ENCODE peak calls at places on chromosomes 12 and 14, in five cellular contexts. P, A, O, G and S are unnamed samples.

GRCh38 chr14:30849354-30849753 is 25.0 kb upstream of the COCH start:
- DNase-seq in A (no peak), G (no peak), P (no peak), O (no peak), S (no peak)

GRCh38 chr12:130953783-130954543 is at the start of gene ADGRD1:
- DNase-seq in A (no peak), G (peak), P (peak), O (no peak), S (no peak)

GRCh38 chr14:90871605-90872233 is 55.5 kb upstream of the TTC7B start:
- DNase-seq in O (no peak), G (no peak), P (no peak), A (no peak), S (no peak)

GRCh38 chr14:51828017-51828797 is 32.2 kb upstream of the GNG2 start:
- DNase-seq in A (no peak), P (peak), O (peak), G (no peak), S (no peak)

GRCh38 chr12:65537978-65538377 is 259.5 kb downstream of the MSRB3 start:
- DNase-seq in P (no peak), O (no peak), A (no peak), G (no peak), S (no peak)

GRCh38 chr12:116687888-116688287 is 50.0 kb downstream of the SPRING1 start:
- DNase-seq in G (no peak), A (peak), O (peak), P (no peak), S (no peak)

GRCh38 chr12:49693931-49694439 is 13.2 kb downstream of the FMNL3 start:
- DNase-seq in O (no peak), P (no peak), G (no peak), A (no peak), S (no peak)

GRCh38 chr12:107196681-107197080 is 103.3 kb upstream of the CRY1 start:
- DNase-seq in A (no peak), P (no peak), O (no peak), G (no peak), S (no peak)

GRCh38 chr14:50082784-50083466 is 33.4 kb downstream of the VCPKMT start:
- DNase-seq in G (no peak), A (no peak), O (peak), P (peak), S (no peak)

GRCh38 chr12:47236109-47236714 is 156.5 kb upstream of the AMIGO2 start:
- DNase-seq in A (no peak), O (no peak), P (no peak), G (no peak), S (no peak)

GRCh38 chr12:3655331-3655900 is 97.5 kb downstream of the CRACR2A start:
- DNase-seq in G (no peak), O (no peak), P (no peak), A (peak), S (no peak)

GRCh38 chr12:11746024-11746771 is 96.7 kb downstream of the ETV6 start:
- DNase-seq in A (no peak), P (no peak), G (no peak), O (no peak), S (no peak)

GRCh38 chr12:83808591-83808990 is 1104.0 kb downstream of the SLC6A15 start:
- DNase-seq in G (no peak), P (no peak), A (no peak), O (no peak), S (no peak)

GRCh38 chr12:91986084-91986483 is 159.6 kb downstream of the BTG1 start:
- DNase-seq in P (no peak), O (no peak), A (no peak), G (no peak), S (no peak)

GRCh38 chr12:28776913-28777312 is 372.2 kb upstream of the FAR2 start:
- DNase-seq in O (no peak), G (no peak), P (no peak), A (no peak), S (no peak)

GRCh38 chr12:24080465-24080864 is 131.0 kb upstream of the SOX5 start:
- DNase-seq in P (no peak), O (no peak), A (no peak), G (no peak), S (no peak)

GRCh38 chr14:86852530-86852929 is 1140.5 kb downstream of the GALC start:
- DNase-seq in G (no peak), A (no peak), P (no peak), O (no peak), S (no peak)

GRCh38 chr12:57934804-57935203 is 6.6 kb upstream of the ATP23 start:
- DNase-seq in A (no peak), O (no peak), G (no peak), P (no peak), S (no peak)

DNA sequence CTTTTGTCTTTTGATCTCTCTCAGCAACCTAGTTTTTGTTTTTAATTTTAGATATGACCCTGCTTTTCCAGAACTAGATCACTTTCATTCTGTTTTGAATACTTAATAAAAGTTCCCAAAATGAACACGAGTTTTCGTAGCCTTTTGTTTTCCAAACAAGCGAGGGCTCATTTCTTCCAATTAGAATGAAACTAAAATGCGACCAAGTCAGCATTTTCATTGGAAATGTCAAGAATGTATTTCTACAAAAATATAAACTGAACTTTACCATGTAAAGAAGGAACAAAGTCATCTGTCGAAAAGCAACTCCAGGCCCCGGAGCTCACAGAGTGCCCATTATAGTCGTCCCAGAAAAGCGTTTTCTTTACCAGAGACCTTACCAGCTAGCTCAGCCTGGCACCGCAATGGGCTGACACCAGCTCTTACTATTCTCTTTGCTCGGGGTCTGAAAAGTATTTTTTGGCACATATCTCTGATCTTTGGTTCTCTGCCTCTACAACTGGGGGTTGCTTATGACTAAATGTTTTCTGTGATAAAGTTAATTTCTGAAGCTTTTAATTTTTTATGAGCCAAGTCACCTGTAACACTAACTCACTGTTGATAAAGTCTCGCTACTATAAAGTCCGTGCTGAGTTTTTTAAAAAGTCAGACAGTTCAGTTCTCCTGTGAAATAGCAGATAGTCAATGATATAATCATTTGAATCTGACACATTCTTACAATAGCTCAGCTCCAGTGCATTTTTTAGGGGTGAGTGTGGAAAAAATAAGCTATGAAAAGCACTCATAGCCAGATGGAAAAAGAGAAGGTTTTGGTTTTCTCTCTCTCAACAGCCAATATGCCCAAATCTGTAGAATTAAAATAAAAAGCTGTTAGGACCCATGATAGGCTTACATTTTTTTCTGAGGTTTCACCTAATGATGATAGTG is 43.4 kb downstream of the SAMD4A start:
- DNase-seq in P (no peak), G (no peak), A (no peak), O (no peak), S (no peak)
- H3K27ac ChIP-seq in P (no peak), G (peak), A (no peak), O (no peak), S (peak)

DNA sequence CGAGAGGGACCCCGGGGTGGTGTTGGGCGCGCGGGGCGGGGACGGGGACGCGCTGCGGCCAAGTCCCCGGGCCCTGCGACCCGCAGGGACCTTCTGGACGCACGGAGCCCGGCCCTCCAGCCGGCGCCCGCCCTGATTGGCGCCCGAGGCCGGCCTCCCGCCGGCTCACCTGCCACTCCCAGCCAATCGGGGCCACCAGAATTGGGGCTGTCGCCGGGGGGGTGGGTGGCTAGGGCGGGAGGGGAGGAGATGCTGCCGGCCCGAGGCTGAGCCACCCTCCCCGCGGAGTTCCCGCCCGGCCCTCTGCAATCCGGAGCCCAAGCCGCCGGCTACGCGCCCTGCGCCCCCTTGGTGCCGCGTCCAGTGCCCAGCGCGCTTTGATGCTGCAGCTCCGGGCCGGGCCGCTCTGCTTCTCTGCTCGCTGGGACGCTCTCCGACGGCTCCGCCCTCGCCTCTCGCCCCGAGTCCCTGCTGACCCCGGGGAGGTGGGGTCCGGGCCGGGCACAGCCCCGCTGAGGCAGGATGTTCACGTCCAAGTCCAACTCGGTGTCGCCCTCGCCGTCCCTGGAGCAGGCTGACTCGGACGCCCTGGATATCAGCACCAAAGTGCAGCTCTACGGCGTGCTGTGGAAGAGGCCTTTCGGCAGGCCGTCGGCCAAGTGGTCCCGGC is at the start of gene PLEKHD1:
- DNase-seq in A (peak), P (peak), O (no peak), G (no peak), S (no peak)
- H3K4me3 ChIP-seq in A (peak), P (peak), O (no peak), G (no peak), S (peak)

DNA sequence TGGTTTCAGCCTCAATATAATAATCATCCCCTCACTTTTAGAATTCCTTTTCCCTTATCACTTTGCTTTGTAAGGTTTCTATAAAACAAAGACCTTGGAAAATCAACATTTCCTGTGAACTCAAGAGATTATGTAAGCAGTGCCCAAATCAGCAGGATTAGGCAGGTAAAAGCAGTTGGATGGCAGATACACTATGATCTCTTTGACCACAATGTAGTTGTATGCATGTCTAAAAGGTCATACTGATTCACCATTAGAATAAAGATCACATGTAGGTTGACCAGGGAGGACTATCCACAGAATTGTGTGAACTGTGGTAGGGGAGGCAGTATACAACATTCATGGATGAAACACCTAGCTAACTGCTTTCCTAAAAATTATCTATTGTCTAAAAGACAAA is 57.5 kb downstream of the DENND5B start:
- DNase-seq in A (no peak), P (no peak), G (no peak), O (no peak), S (no peak)
- H3K27ac ChIP-seq in A (no peak), P (no peak), G (no peak), O (no peak), S (no peak)

GRCh38 chr14:23055147-23055550 is 2.2 kb downstream of the CDH24 start:
- DNase-seq in A (no peak), O (no peak), P (no peak), G (no peak), S (no peak)

GRCh38 chr14:23055621-23056256 is 1.6 kb downstream of the CDH24 start:
- DNase-seq in P (no peak), O (no peak), A (no peak), G (no peak), S (peak)

GRCh38 chr14:23057757-23058653 is 685 bp upstream of the CDH24 start:
- DNase-seq in P (peak), O (peak), G (peak), A (peak), S (peak)

GRCh38 chr14:23056956-23057756 is at the start of gene CDH24:
- DNase-seq in G (peak), A (peak), O (peak), P (peak), S (peak)

DNA sequence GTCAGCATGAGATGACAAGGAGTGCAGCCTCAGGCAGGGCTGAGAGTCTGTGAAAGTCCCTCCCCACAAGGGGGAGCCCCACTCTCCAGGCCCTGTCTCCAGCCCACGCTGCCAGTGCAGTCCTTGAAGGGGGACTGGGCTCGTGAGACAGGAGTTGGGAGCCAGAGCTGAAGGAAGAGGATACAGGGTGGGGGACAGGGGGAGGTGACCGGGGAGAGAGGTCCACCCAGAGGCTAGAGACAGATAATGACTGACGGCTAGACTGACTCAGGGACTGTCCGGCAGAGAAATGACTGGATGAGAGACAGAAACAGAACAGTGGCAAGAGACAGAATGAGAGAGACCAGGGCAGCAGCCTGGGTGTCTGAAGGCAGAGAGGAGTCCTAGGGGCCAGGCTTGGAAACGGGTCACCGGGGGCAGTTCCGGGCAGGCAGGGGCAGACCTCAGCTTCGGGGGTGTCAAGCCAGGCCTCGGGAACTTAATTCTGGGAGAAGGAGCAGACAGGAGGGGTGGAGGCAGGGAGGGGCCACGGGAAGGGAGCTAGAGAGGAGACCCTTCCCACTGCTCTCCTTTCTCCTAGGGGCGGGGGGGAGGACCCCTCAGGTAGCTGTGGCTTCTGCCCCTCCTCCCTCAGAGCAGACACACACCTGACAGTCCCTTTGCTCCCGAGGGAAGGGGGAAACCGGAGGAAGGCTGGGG is 914 bp downstream of the CDH24 start:
- DNase-seq in G (no peak), A (peak), P (peak), O (peak), S (no peak)
- H3K4me3 ChIP-seq in G (peak), A (peak), P (peak), O (peak), S (peak)

GRCh38 chr12:105967038-105967776 is 171.5 kb downstream of the NUAK1 start:
- DNase-seq in G (no peak), P (no peak), A (no peak), O (no peak), S (no peak)
- H3K27ac ChIP-seq in G (no peak), P (no peak), A (no peak), O (no peak), S (no peak)